ENCODE peak calls at places on chromosomes 6 and 20, in five cellular contexts. L is neural crest cell, F is body of pancreas, C is heart left ventricle, N is hepatocyte. X is an unnamed sample.

GRCh38 chr6:76742919-76743318 is 670.5 kb upstream of the IMPG1 start:
- DNase-seq in L (no peak), F (no peak), C (no peak), N (no peak), X (no peak)

GRCh38 chr6:142322504-142323198 is 20.8 kb downstream of the ADGRG6 start:
- DNase-seq in L (no peak), F (no peak), C (no peak), N (no peak), X (no peak)

GRCh38 chr20:41654884-41655283 is 36.7 kb upstream of the CHD6 start:
- DNase-seq in L (no peak), F (no peak), C (no peak), N (peak), X (no peak)

GRCh38 chr20:3037654-3038053 is 5.8 kb upstream of the GNRH2 start:
- DNase-seq in L (no peak), F (no peak), C (no peak), N (no peak), X (no peak)

GRCh38 chr6:15457903-15458530 is 204.8 kb downstream of the DTNBP1 start:
- DNase-seq in L (no peak), F (no peak), C (no peak), N (no peak), X (no peak)

GRCh38 chr6:87102296-87102695 is 7.4 kb upstream of the CGA start:
- DNase-seq in L (no peak), F (no peak), C (peak), N (peak), X (no peak)

GRCh38 chr20:23350855-23351838 is 556 bp downstream of the NXT1 start:
- DNase-seq in L (peak), F (peak), C (peak), N (peak), X (peak)

GRCh38 chr20:40511478-40511877 is 177.6 kb downstream of the MAFB start:
- DNase-seq in L (no peak), F (no peak), C (no peak), N (no peak), X (no peak)

GRCh38 chr6:107219851-107220250 is 104.5 kb upstream of the BEND3 start:
- DNase-seq in L (no peak), F (no peak), C (no peak), N (no peak), X (no peak)

GRCh38 chr6:31186052-31186734 is 15.7 kb upstream of the POU5F1 start:
- DNase-seq in L (no peak), F (peak), C (peak), N (no peak), X (peak)

GRCh38 chr6:158572653-158573541 is 13.0 kb downstream of the TMEM181 start:
- DNase-seq in L (no peak), F (no peak), C (no peak), N (no peak), X (no peak)

GRCh38 chr6:128118401-128118800 is 217.5 kb upstream of the THEMIS start:
- DNase-seq in L (no peak), F (no peak), C (no peak), N (no peak), X (no peak)

GRCh38 chr6:110646951-110647910 is 168.0 kb downstream of the CDK19 start:
- DNase-seq in L (no peak), F (no peak), C (no peak), N (no peak), X (no peak)

GRCh38 chr6:89079611-89080213 is 839 bp upstream of the PNRC1 start:
- DNase-seq in L (no peak), F (peak), C (peak), N (peak), X (peak)

GRCh38 chr6:26657268-26657667 is 2.3 kb downstream of the ZNF322 start:
- DNase-seq in L (no peak), F (no peak), C (no peak), N (no peak), X (no peak)

GRCh38 chr6:53483423-53484353 is 61.2 kb downstream of the GCLC start:
- DNase-seq in L (no peak), F (peak), C (peak), N (no peak), X (peak)

GRCh38 chr20:42308980-42309524 is 690.9 kb upstream of the CHD6 start:
- DNase-seq in L (no peak), F (no peak), C (no peak), N (no peak), X (no peak)

GRCh38 chr6:7315684-7316366 is 2.8 kb upstream of the SSR1 start:
- DNase-seq in L (no peak), F (no peak), C (no peak), N (no peak), X (no peak)

GRCh38 chr6:90719321-90720195 is 132.7 kb upstream of the MAP3K7 start:
- DNase-seq in L (no peak), F (no peak), C (no peak), N (no peak), X (no peak)

GRCh38 chr6:158545043-158545966 is 14.6 kb upstream of the TMEM181 start:
- DNase-seq in L (no peak), F (no peak), C (no peak), N (no peak), X (no peak)

GRCh38 chr6:131210469-131210868 is 75.2 kb downstream of the AKAP7 start:
- DNase-seq in L (no peak), F (no peak), C (no peak), N (no peak), X (no peak)

GRCh38 chr20:396619-397431 is 11.3 kb upstream of the RBCK1 start:
- DNase-seq in L (no peak), F (no peak), C (no peak), N (no peak), X (no peak)

GRCh38 chr6:169223006-169223405 is 30.6 kb downstream of the THBS2 start:
- DNase-seq in L (no peak), F (no peak), C (no peak), N (no peak), X (no peak)

GRCh38 chr6:37558158-37558557 is 58.5 kb upstream of the CCDC167 start:
- DNase-seq in L (no peak), F (no peak), C (no peak), N (no peak), X (no peak)

GRCh38 chr6:35497571-35498406 is 910 bp upstream of the TEAD3 start:
- DNase-seq in L (peak), F (peak), C (peak), N (peak), X (peak)

GRCh38 chr6:111806561-111807497 is 66.4 kb downstream of the FYN start:
- DNase-seq in L (no peak), F (no peak), C (no peak), N (no peak), X (no peak)

GRCh38 chr6:132190097-132190814 is 211.0 kb downstream of the MOXD1 start:
- DNase-seq in L (no peak), F (no peak), C (no peak), N (no peak), X (no peak)

GRCh38 chr6:43376551-43376981 is 7.1 kb upstream of the ZNF318 start:
- DNase-seq in L (no peak), F (no peak), C (no peak), N (no peak), X (no peak)

GRCh38 chr6:16854986-16855385 is 93.7 kb upstream of the ATXN1 start:
- DNase-seq in L (no peak), F (no peak), C (no peak), N (no peak), X (no peak)

GRCh38 chr6:9405369-9405768 is 970.0 kb upstream of the SLC35B3 start:
- DNase-seq in L (no peak), F (no peak), C (no peak), N (peak), X (no peak)

GRCh38 chr6:70304611-70305010 is 1.7 kb upstream of the COL9A1 start:
- DNase-seq in L (no peak), F (no peak), C (no peak), N (no peak), X (no peak)

GRCh38 chr6:73074175-73074574 is 151.1 kb downstream of the KHDC1L start:
- DNase-seq in L (no peak), F (no peak), C (no peak), N (no peak), X (no peak)

GRCh38 chr20:62388839-62389600 is 2.1 kb downstream of the RPS21 start:
- DNase-seq in L (no peak), F (no peak), C (no peak), N (no peak), X (no peak)

GRCh38 chr6:121920616-121921015 is 478.8 kb upstream of the HSF2 start:
- DNase-seq in L (no peak), F (no peak), C (no peak), N (no peak), X (no peak)
- TF ChIP-seq CTCF in L (no peak), F (no peak), C (no peak), N (no peak), X (no peak)

DNA sequence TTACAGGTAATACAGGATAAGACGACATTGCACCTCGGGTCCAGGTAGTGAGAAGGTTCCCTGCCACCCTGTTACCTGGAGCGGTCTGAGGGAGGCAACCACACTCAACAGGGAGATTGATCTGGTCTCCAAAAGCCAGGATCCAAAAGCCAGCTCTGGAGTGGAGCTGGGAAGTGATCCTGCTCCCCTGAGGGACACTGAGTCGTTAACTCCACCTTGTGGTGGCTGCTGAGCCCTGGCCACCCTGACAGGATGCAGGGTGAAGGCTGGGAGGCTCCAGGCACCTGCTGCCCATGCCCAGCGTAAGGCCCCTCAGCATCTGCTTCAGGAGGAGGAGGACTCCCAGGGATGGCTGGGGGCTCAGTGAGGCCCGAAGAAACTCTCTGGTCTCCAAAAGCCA is 38.7 kb upstream of the SLC22A2 start:
- DNase-seq in L (no peak), F (no peak), C (no peak), N (peak), X (peak)
- TF ChIP-seq CTCF in L (no peak), F (peak), C (no peak), N (peak), X (no peak)

GRCh38 chr6:23180504-23181293 is 611.3 kb downstream of the HDGFL1 start:
- DNase-seq in L (peak), F (peak), C (peak), N (peak), X (no peak)
- TF ChIP-seq CTCF in L (no peak), F (no peak), C (no peak), N (no peak), X (no peak)

DNA sequence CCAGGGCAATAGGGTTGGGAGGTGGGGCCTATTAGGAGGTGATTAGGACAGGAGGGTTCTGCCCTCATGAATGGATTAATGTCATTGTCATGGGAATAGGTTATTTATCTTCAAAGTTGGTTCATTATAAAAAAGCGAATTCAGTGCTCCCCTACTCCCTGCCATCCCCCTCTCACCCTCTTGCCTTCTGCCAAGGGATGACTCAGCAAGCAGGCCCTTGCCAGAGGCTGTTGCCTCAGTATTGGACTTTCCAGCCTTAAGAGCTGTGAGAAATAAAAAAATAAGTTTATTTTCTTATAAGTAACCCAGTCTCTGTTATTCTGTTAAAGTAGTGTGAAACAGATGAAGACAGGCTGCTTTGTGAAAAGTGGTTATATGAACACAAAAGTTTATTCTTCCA is 381.1 kb upstream of the ZFP64 start:
- DNase-seq in L (no peak), F (no peak), C (no peak), N (no peak), X (no peak)
- TF ChIP-seq CTCF in L (no peak), F (no peak), C (no peak), N (no peak), X (no peak)

DNA sequence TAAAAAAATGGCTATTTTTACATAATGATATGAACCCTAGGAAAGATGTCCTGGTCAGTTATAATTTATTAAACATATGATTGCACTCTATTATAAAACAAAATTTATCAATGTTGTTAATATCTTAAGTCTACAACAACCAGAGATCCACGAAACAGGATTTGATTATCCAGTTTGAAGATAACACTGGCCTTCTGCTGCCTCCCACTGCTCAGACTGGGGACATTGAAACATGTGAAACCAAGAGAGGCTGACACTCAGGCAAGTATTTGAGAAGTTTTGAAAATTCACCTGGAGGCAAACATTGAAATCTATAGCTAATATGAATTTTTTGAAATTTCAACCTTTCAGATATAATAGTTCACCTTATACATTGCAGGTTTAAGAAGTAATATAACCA is 219.3 kb upstream of the HSF2 start:
- DNase-seq in L (no peak), F (no peak), C (peak), N (peak), X (no peak)
- TF ChIP-seq CTCF in L (peak), F (peak), C (no peak), N (peak), X (no peak)